ENCODE peak calls at places on chromosomes 2 and 18, in four cellular contexts. W is HepG2, S is neural progenitor cell, L is IMR-90. H is an unnamed sample.

GRCh38 chr2:218964041-218964771 is 4.7 kb downstream of the CDK5R2 start:
- DNase-seq in W (no peak), L (peak; percentile 92), S (peak; percentile 48), H (peak; percentile 50)

GRCh38 chr2:196758474-196759377 is 40.8 kb downstream of the GTF3C3 start:
- DNase-seq in W (no peak), S (no peak), L (peak; percentile 46), H (no peak)

GRCh38 chr2:64990823-64991222 is 1.6 kb downstream of the SLC1A4 start:
- DNase-seq in L (no peak), S (no peak), W (no peak), H (no peak)

GRCh38 chr2:207772081-207772843 is 2.6 kb upstream of the FZD5 start:
- DNase-seq in S (no peak), L (no peak), W (no peak), H (no peak)

GRCh38 chr18:11149441-11150270 is at the start of gene PIEZO2:
- DNase-seq in L (peak; percentile 65), W (peak; percentile 68), S (peak; percentile 92), H (no peak)

GRCh38 chr2:46252891-46253659 is 44.1 kb upstream of the EPAS1 start:
- DNase-seq in W (no peak), S (no peak), L (no peak), H (no peak)

GRCh38 chr2:205610437-205610836 is 71.9 kb upstream of the NRP2 start:
- DNase-seq in L (peak; percentile 65), S (no peak), W (no peak), H (no peak)

GRCh38 chr18:69000366-69000765 is 202.5 kb downstream of the CCDC102B start:
- DNase-seq in S (no peak), W (no peak), L (peak; percentile 23), H (no peak)

GRCh38 chr2:202038471-202039277 is 5.0 kb downstream of the FZD7 start:
- DNase-seq in L (peak; percentile 62), W (no peak), S (peak; percentile 48), H (no peak)

GRCh38 chr2:208466920-208467298 is 60.3 kb downstream of the PTH2R start:
- DNase-seq in S (no peak), W (no peak), L (no peak), H (no peak)

GRCh38 chr2:230868151-230868946 is 3.6 kb downstream of the ITM2C start:
- DNase-seq in S (peak; percentile 48), W (no peak), L (no peak), H (no peak)

GRCh38 chr2:79860233-79861058 is 347.6 kb downstream of the CTNNA2 start:
- DNase-seq in L (peak; percentile 21), S (peak; percentile 61), W (peak; percentile 53), H (no peak)

GRCh38 chr18:37720706-37721105 is 155.1 kb upstream of the CELF4 start:
- DNase-seq in L (no peak), S (no peak), W (no peak), H (no peak)

GRCh38 chr2:30072250-30072842 is 74.5 kb upstream of the YPEL5 start:
- DNase-seq in W (peak; percentile 70), L (peak; percentile 72), S (peak; percentile 86), H (peak; percentile 11)

GRCh38 chr2:199463000-199463692 is 5.4 kb upstream of the SATB2 start:
- DNase-seq in W (no peak), L (peak; percentile 47), S (peak; percentile 92), H (no peak)

GRCh38 chr2:64840419-64840818 is 148.8 kb upstream of the SLC1A4 start:
- DNase-seq in L (peak; percentile 37), W (no peak), S (no peak), H (no peak)

GRCh38 chr18:69948919-69949537 is 1.4 kb upstream of the CD226 start:
- DNase-seq in S (no peak), L (peak; percentile 57), W (no peak), H (no peak)

GRCh38 chr18:62018034-62018760 is 125.4 kb upstream of the RNF152 start:
- DNase-seq in S (no peak), W (no peak), L (peak; percentile 95), H (no peak)

GRCh38 chr2:134372141-134372540 is 118.3 kb downstream of the MGAT5 start:
- DNase-seq in W (no peak), L (peak; percentile 73), S (no peak), H (no peak)

GRCh38 chr2:98702127-98702802 is 28.7 kb downstream of the MGAT4A start:
- DNase-seq in W (peak; percentile 91), L (no peak), S (no peak), H (no peak)

GRCh38 chr18:43485565-43485964 is 208.3 kb upstream of the SYT4 start:
- DNase-seq in L (no peak), W (no peak), S (no peak), H (no peak)

GRCh38 chr2:63692002-63692606 is 103.3 kb downstream of the MDH1 start:
- DNase-seq in L (peak; percentile 65), S (peak; percentile 21), W (peak; percentile 41), H (no peak)

GRCh38 chr2:234579231-234579962 is 82.5 kb upstream of the ARL4C start:
- DNase-seq in W (no peak), L (peak; percentile 68), S (no peak), H (no peak)

GRCh38 chr2:64114063-64114911 is 29.9 kb downstream of the PELI1 start:
- DNase-seq in S (no peak), L (peak; percentile 81), W (no peak), H (no peak)

GRCh38 chr18:72830109-72830508 is 37.7 kb downstream of the NETO1 start:
- DNase-seq in S (peak; percentile 79), W (no peak), L (no peak), H (no peak)

GRCh38 chr2:112204411-112204810 is 50.4 kb downstream of the ZC3H8 start:
- DNase-seq in W (peak; percentile 15), S (peak; percentile 10), L (peak; percentile 16), H (no peak)

GRCh38 chr2:36438454-36438977 is 82.9 kb downstream of the CRIM1 start:
- DNase-seq in S (no peak), L (peak; percentile 99), W (no peak), H (peak; percentile 56)

GRCh38 chr2:168165418-168165817 is 82.0 kb downstream of the STK39 start:
- DNase-seq in L (no peak), S (peak; percentile 61), W (no peak), H (no peak)

GRCh38 chr2:152403395-152403794 is 68.4 kb downstream of the FMNL2 start:
- DNase-seq in W (no peak), S (no peak), L (no peak), H (no peak)

DNA sequence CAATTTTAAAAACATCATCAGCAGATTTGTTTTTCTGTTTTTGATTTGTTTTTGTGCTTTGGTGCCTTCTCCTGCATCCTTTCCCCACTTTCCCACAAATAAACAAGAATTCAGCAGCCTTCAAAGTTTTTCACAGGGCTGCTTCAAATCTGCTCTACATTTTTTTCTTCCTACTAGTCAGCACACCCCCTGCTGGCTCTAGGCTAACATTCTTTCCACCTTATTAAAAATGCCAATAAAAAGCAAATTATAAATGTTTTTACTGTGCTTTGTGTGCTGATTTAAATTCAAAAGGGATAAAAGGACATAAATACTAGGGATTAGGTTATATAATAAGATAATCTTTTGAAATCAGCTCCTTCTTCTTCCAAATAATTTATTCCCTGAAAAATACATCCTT is 6.2 kb upstream of the CNTNAP5 start:
- DNase-seq in W (no peak), S (no peak), L (no peak), H (no peak)
- TF ChIP-seq CTCF in W (no peak), S (peak; percentile 19), L (no peak), H (no peak)

DNA sequence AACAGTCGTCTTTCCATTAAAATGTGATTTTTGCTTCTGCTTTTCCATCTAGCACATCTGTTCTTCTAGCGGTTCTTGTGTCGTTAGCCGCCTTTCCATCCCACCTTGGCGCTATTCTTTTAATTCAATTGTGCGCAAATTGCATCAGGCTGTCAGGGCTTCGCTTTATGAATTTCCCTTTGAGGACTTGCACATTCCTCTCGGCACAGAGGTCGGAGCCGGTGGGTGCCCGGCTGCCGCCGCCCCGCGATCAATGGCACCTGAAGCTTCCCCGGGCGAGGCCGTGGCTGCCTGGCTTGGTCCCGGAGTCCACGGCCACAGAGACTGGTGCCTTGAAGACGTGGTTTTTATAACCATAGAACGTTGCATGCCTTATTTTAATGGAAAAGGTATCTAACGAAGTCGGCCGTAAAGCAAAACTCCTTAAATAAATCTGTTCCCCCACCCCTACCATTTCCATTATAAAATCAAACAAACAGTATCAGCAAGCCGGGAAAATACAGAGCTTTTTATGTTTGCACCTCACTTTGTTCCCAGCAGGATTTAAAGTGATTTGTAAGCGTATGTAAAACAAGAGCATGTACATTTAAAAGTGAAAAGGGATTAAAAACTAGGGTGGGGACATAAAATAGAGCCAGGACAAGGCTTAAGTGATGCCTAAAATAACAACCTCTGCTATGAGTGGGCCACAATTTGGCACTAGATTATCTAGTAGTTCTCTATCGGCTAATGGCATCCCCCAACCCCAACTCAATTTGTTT is 34.1 kb upstream of the TSPYL6 start:
- DNase-seq in W (no peak), S (peak; percentile 11), L (no peak), H (no peak)
- H3K4me3 ChIP-seq in W (no peak overlapping the region), S (peak overlapping the region; percentile 32), L (no peak overlapping the region), H (no peak overlapping the region)

GRCh38 chr2:74715071-74715791 is 61.2 kb downstream of the SEMA4F start:
- DNase-seq in S (peak; percentile 90), W (peak; percentile 72), L (peak; percentile 72), H (no peak)
- H3K9ac ChIP-seq in S (no peak overlapping the region), W (peak overlapping the region; percentile 63), L (peak overlapping the region; percentile 49), H (peak overlapping the region; percentile 65)

GRCh38 chr18:36412778-36413177 is 115.3 kb downstream of the FHOD3 start:
- DNase-seq in W (peak; percentile 29), S (peak; percentile 36), L (no peak), H (no peak)
- TF ChIP-seq CTCF in W (peak; percentile 54), S (peak; percentile 53), L (peak; percentile 32), H (peak; percentile 62)

DNA sequence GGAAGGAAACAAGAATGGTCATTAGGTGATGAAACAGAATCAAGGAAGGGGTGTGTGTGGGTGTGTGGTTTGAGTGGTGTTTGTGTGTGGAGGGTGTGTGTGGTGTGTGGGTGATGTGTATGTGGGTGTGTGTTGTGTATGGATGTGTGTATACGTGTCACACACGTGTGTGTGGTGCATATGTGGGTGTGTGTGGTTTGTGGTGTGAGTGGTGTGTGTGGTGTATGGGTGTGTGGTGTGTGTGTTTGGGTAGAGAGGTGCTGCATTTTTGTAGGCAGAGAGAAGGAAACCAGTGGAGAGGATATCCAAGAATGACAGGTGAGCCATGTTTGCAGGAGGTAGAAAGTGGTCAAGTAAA is 1.1 kb upstream of the CEP192 start:
- DNase-seq in W (no peak), L (no peak), S (no peak), H (no peak)
- H3K4me3 ChIP-seq in W (peak overlapping the region; percentile 87), L (no peak overlapping the region), S (peak overlapping the region; percentile 72), H (peak overlapping the region; percentile 92)

GRCh38 chr2:217103752-217104540 is 244.1 kb upstream of the TNP1 start:
- DNase-seq in W (no peak), L (peak; percentile 74), S (no peak), H (peak; percentile 74)

GRCh38 chr2:217107480-217107879 is 247.6 kb upstream of the TNP1 start:
- DNase-seq in W (no peak), S (no peak), L (no peak), H (no peak)

GRCh38 chr2:217106650-217107014 is 246.8 kb upstream of the TNP1 start:
- DNase-seq in W (no peak), S (peak; percentile 38), L (peak; percentile 65), H (peak; percentile 26)

GRCh38 chr2:217108086-217108485 is 248.2 kb upstream of the TNP1 start:
- DNase-seq in W (no peak), L (no peak), S (no peak), H (no peak)

GRCh38 chr2:217105733-217106649 is 246.1 kb upstream of the TNP1 start:
- DNase-seq in L (peak; percentile 95), S (no peak), W (no peak), H (peak; percentile 90)
- H3K9ac ChIP-seq in L (peak overlapping the region; percentile 40), S (no peak overlapping the region), W (no peak overlapping the region), H (peak overlapping the region; percentile 4)

GRCh38 chr2:241317391-241317790 is 1.7 kb downstream of the SEPTIN2 start:
- DNase-seq in L (no peak), W (no peak), S (no peak), H (no peak)
- TF ChIP-seq CTCF in L (no peak), W (no peak), S (no peak), H (no peak)

H was measured in keratinocyte.